ENCODE peak calls at places on chromosomes 6 and 20, in five cellular contexts. O is H9, G is neuronal stem cell, B is trophoblast cell, K is mesendoderm. J is an unnamed sample.

GRCh38 chr6:166173292-166173951 is 5.8 kb upstream of the TBXT start:
- DNase-seq in O (peak; percentile 82), G (no peak), B (no peak), K (peak; percentile 94), J (no peak)

GRCh38 chr6:158008894-158009891 is 27.5 kb downstream of the SYNJ2 start:
- DNase-seq in O (no peak), G (no peak), B (no peak), K (no peak), J (peak; percentile 89)

GRCh38 chr6:134757911-134758361 is 192.0 kb downstream of the ALDH8A1 start:
- DNase-seq in O (no peak), G (no peak), B (no peak), K (peak; percentile 8), J (peak; percentile 18)

GRCh38 chr20:56710577-56711465 is 81.7 kb downstream of the TFAP2C start:
- DNase-seq in O (no peak), G (no peak), B (no peak), K (no peak), J (peak; percentile 63)

GRCh38 chr6:45746046-45746445 is 269.6 kb downstream of the CLIC5 start:
- DNase-seq in O (no peak), G (no peak), B (no peak), K (peak; percentile 14), J (no peak)

GRCh38 chr6:162363757-162364156 is 363.8 kb downstream of the PRKN start:
- DNase-seq in O (no peak), G (no peak), B (peak; percentile 38), K (no peak), J (no peak)

GRCh38 chr6:38364127-38364526 is 275.6 kb downstream of the BTBD9 start:
- DNase-seq in O (no peak), G (no peak), B (no peak), K (no peak), J (no peak)

GRCh38 chr6:135568366-135568765 is 70.8 kb upstream of the AHI1 start:
- DNase-seq in O (no peak), G (no peak), B (no peak), K (peak; percentile 32), J (peak; percentile 19)

GRCh38 chr6:159110013-159110412 is 59.2 kb upstream of the FNDC1 start:
- DNase-seq in O (peak; percentile 76), G (peak; percentile 51), B (peak; percentile 32), K (peak; percentile 87), J (peak; percentile 42)

GRCh38 chr6:56491606-56492328 is 150.9 kb downstream of the DST start:
- DNase-seq in O (no peak), G (no peak), B (no peak), K (no peak), J (no peak)

GRCh38 chr20:13469262-13469661 is 169.5 kb downstream of the TASP1 start:
- DNase-seq in O (no peak), G (no peak), B (no peak), K (no peak), J (no peak)

GRCh38 chr6:125789576-125790402 is 971 bp upstream of the NCOA7 start:
- DNase-seq in O (peak; percentile 59), G (peak; percentile 8), B (no peak), K (peak; percentile 72), J (peak; percentile 75)

GRCh38 chr6:109653264-109653663 is 37.7 kb downstream of the AK9 start:
- DNase-seq in O (no peak), G (no peak), B (no peak), K (no peak), J (no peak)

GRCh38 chr20:1809611-1810510 is 85.3 kb upstream of the SIRPA start:
- DNase-seq in O (no peak), G (no peak), B (peak; percentile 30), K (no peak), J (peak; percentile 48)

GRCh38 chr6:81484251-81484650 is 268.2 kb downstream of the TENT5A start:
- DNase-seq in O (no peak), G (no peak), B (no peak), K (no peak), J (no peak)

GRCh38 chr20:37527638-37528441 is at the start of gene BLCAP:
- DNase-seq in O (peak; percentile 90), G (peak; percentile 92), B (peak; percentile 77), K (peak; percentile 93), J (peak; percentile 90)

GRCh38 chr20:37526839-37527637 is 638 bp downstream of the BLCAP start:
- DNase-seq in O (no peak), G (no peak), B (peak; percentile 25), K (peak; percentile 67), J (peak; percentile 53)

GRCh38 chr20:37529214-37529967 is 1.7 kb upstream of the BLCAP start:
- DNase-seq in O (peak; percentile 20), G (no peak), B (no peak), K (no peak), J (no peak)

GRCh38 chr20:37529968-37530600 is 2.4 kb upstream of the BLCAP start:
- DNase-seq in O (peak; percentile 2), G (no peak), B (no peak), K (no peak), J (no peak)

GRCh38 chr20:37528442-37529213 is 952 bp upstream of the BLCAP start:
- DNase-seq in O (no peak), G (no peak), B (no peak), K (no peak), J (no peak)
- H4K8ac ChIP-seq in O (no peak overlapping the region), G (no peak overlapping the region), B (peak overlapping the region; percentile 87), K (peak overlapping the region; percentile 0), J (peak overlapping the region; percentile 86)

GRCh38 chr6:37243816-37244370 is 13.7 kb upstream of the TBC1D22B start:
- DNase-seq in O (no peak), G (no peak), B (no peak), K (no peak), J (no peak)
- H4K8ac ChIP-seq in O (no peak overlapping the region), G (no peak overlapping the region), B (no peak overlapping the region), K (no peak overlapping the region), J (peak overlapping the region; percentile 88)

GRCh38 chr6:151627689-151628444 is 134.1 kb downstream of the CCDC170 start:
- DNase-seq in O (no peak), G (no peak), B (no peak), K (no peak), J (no peak)

GRCh38 chr6:151624071-151624470 is 130.3 kb downstream of the CCDC170 start:
- DNase-seq in O (no peak), G (no peak), B (no peak), K (no peak), J (no peak)

GRCh38 chr6:151629791-151630190 is 136.0 kb downstream of the CCDC170 start:
- DNase-seq in O (no peak), G (no peak), B (no peak), K (no peak), J (no peak)

GRCh38 chr6:151624481-151624880 is 130.7 kb downstream of the CCDC170 start:
- DNase-seq in O (no peak), G (no peak), B (no peak), K (no peak), J (no peak)

DNA sequence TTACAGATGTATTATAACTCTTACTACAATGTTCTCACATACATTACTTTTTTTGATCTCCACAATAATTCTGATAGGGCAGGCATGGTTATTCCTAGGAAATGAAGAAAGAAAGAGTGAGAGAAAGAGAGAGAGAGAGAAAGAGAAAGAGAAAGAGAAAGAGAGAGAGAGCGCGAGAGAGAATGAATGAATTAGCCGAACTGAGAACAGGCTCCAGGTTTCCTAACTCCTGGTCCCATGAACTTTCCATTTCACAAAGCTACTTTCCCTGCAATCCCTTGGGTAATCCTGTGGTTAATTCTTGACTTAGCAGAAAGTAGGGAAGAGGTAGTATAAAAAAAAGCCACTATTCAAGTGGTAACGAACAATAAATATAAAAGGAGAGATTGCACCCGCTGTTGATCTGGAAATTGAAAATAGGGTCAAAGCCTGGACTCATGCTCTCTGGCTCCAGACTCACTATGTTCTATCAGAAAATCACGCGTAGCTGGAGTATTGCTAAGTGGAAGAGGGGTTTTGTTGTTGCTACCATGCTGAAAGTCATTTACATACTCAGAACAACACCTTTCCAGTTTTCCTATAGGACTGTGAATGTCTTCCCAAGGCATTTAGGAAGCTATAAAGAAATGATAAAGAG is 131.2 kb downstream of the CCDC170 start:
- DNase-seq in O (no peak), G (no peak), B (no peak), K (no peak), J (no peak)
- H4K8ac ChIP-seq in O (no peak overlapping the region), G (no peak overlapping the region), B (no peak overlapping the region), K (no peak overlapping the region), J (no peak overlapping the region)

DNA sequence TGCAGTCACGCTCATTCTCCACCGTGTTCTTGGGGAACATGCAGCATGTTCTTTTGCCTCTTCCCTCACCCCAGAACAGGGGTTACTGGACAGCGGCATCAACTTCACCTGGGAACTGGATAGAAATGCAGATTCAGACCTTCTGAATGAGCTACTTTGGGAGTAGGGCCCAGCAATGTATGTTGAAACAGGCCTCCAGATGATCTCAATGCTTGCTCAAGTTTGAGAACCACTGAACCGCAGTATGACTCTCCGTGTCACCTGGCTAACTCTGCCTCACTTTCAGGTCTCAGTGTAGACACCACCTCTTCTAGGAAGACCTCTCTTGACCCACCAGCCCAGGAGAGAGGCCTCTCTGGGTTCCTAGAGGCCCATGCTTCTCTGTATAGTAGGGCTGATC is 4.9 kb downstream of the TRIB3 start:
- DNase-seq in O (no peak), G (no peak), B (no peak), K (no peak), J (no peak)
- H4K8ac ChIP-seq in O (no peak overlapping the region), G (no peak overlapping the region), B (no peak overlapping the region), K (no peak overlapping the region), J (no peak overlapping the region)

DNA sequence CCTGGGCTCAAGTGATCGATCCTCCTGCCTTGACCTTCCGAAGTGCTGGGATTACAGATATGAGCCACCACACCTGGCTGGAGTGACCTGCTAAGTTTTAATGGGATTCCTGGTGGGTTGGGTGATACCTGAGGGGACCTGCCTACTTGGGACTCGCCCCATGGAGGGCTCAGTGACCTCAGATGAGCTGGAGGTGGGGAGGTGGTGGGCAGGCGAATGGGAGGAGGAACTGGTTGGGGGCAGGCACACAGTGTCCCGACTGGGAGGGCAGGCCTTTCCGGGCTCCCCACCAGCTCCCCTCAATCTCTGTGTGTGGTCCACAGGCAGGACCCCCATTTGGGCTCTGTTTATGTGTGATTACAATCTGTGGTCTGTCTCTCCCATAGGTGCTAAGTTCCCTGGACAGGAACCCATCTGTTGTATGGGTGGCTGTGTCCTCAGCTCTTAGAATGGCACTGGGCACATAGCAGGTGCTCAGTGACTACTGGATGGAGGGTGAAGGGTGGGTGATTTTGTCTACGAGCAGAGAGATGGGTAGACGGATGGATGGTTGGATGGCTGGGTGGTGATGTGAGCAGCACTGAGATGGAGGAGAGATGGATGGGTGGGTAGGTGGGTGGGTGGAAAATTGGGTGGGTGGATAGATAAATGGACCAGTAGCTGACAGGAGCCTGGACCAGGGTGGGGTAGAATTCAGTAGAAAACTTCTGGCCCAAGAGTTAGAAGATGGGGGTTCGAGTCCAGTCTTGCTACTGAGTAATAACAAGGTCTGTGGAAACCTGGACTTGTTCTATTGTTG is 23.8 kb downstream of the CEBPB start:
- DNase-seq in O (no peak), G (no peak), B (no peak), K (no peak), J (no peak)
- H4K8ac ChIP-seq in O (no peak overlapping the region), G (no peak overlapping the region), B (no peak overlapping the region), K (no peak overlapping the region), J (no peak overlapping the region)

GRCh38 chr6:121697921-121698320 is 262.5 kb downstream of the GJA1 start:
- DNase-seq in O (no peak), G (no peak), B (no peak), K (no peak), J (no peak)
- H4K8ac ChIP-seq in O (no peak overlapping the region), G (no peak overlapping the region), B (no peak overlapping the region), K (no peak overlapping the region), J (no peak overlapping the region)